ENCODE peak calls at places on chromosomes 13 and 19, in eight cellular contexts. One of them, this sample, is unnamed.

GRCh38 chr19:3369337-3370213 is 3.2 kb downstream of the NFIC start:
- DNase-seq in fibroblast of pulmonary artery: peak; percentile 44
- DNase-seq in osteocyte: no peak
- DNase-seq in BE2C: no peak
- DNase-seq in neural progenitor cell: peak; percentile 57
- DNase-seq in progenitor cell of endocrine pancreas: no peak
- DNase-seq in GM10248: peak; percentile 64
- DNase-seq in cardiac fibroblast: peak; percentile 49
- DNase-seq in this sample: peak; percentile 39

GRCh38 chr13:40983725-40984669 is 35.1 kb downstream of the ELF1 start:
- DNase-seq in fibroblast of pulmonary artery: no peak
- DNase-seq in osteocyte: no peak
- DNase-seq in BE2C: no peak
- DNase-seq in neural progenitor cell: no peak
- DNase-seq in progenitor cell of endocrine pancreas: no peak
- DNase-seq in GM10248: no peak
- DNase-seq in cardiac fibroblast: peak; percentile 4
- DNase-seq in this sample: no peak

GRCh38 chr19:53849237-53849676 is 18.4 kb upstream of the MYADM start:
- DNase-seq in fibroblast of pulmonary artery: peak; percentile 94
- DNase-seq in osteocyte: no peak
- DNase-seq in BE2C: no peak
- DNase-seq in neural progenitor cell: no peak
- DNase-seq in progenitor cell of endocrine pancreas: no peak
- DNase-seq in GM10248: no peak
- DNase-seq in cardiac fibroblast: peak; percentile 77
- DNase-seq in this sample: no peak

GRCh38 chr19:18736415-18737336 is 53.2 kb downstream of the CRTC1 start:
- DNase-seq in fibroblast of pulmonary artery: no peak
- DNase-seq in osteocyte: peak; percentile 80
- DNase-seq in BE2C: peak; percentile 84
- DNase-seq in neural progenitor cell: no peak
- DNase-seq in progenitor cell of endocrine pancreas: no peak
- DNase-seq in GM10248: no peak
- DNase-seq in cardiac fibroblast: no peak
- DNase-seq in this sample: no peak

GRCh38 chr19:24057144-24057543 is 29.8 kb upstream of the ZNF254 start:
- DNase-seq in fibroblast of pulmonary artery: no peak
- DNase-seq in osteocyte: no peak
- DNase-seq in BE2C: no peak
- DNase-seq in neural progenitor cell: no peak
- DNase-seq in progenitor cell of endocrine pancreas: no peak
- DNase-seq in GM10248: no peak
- DNase-seq in cardiac fibroblast: no peak
- DNase-seq in this sample: no peak

GRCh38 chr13:66805657-66806056 is 424.5 kb downstream of the PCDH9 start:
- DNase-seq in fibroblast of pulmonary artery: peak; percentile 92
- DNase-seq in osteocyte: no peak
- DNase-seq in BE2C: no peak
- DNase-seq in neural progenitor cell: no peak
- DNase-seq in progenitor cell of endocrine pancreas: no peak
- DNase-seq in GM10248: no peak
- DNase-seq in cardiac fibroblast: peak; percentile 61
- DNase-seq in this sample: no peak

GRCh38 chr19:35911790-35912189 is 3.7 kb upstream of the TYROBP start:
- DNase-seq in fibroblast of pulmonary artery: no peak
- DNase-seq in osteocyte: no peak
- DNase-seq in BE2C: no peak
- DNase-seq in neural progenitor cell: no peak
- DNase-seq in progenitor cell of endocrine pancreas: no peak
- DNase-seq in GM10248: no peak
- DNase-seq in cardiac fibroblast: no peak
- DNase-seq in this sample: no peak

GRCh38 chr19:52922841-52923781 is at the start of gene ZNF888:
- DNase-seq in fibroblast of pulmonary artery: peak; percentile 82
- DNase-seq in osteocyte: peak; percentile 93
- DNase-seq in BE2C: peak; percentile 83
- DNase-seq in neural progenitor cell: peak; percentile 92
- DNase-seq in progenitor cell of endocrine pancreas: peak; percentile 85
- DNase-seq in GM10248: peak; percentile 92
- DNase-seq in cardiac fibroblast: peak; percentile 81
- DNase-seq in this sample: peak; percentile 88

GRCh38 chr13:45850020-45850613 is 1.4 kb downstream of the SIAH3 start:
- DNase-seq in fibroblast of pulmonary artery: no peak
- DNase-seq in osteocyte: no peak
- DNase-seq in BE2C: no peak
- DNase-seq in neural progenitor cell: peak; percentile 45
- DNase-seq in progenitor cell of endocrine pancreas: no peak
- DNase-seq in GM10248: no peak
- DNase-seq in cardiac fibroblast: no peak
- DNase-seq in this sample: peak; percentile 45

GRCh38 chr13:76887070-76887563 is 912 bp upstream of the KCTD12 start:
- DNase-seq in fibroblast of pulmonary artery: no peak
- DNase-seq in osteocyte: no peak
- DNase-seq in BE2C: peak; percentile 38
- DNase-seq in neural progenitor cell: peak; percentile 48
- DNase-seq in progenitor cell of endocrine pancreas: no peak
- DNase-seq in GM10248: no peak
- DNase-seq in cardiac fibroblast: no peak
- DNase-seq in this sample: peak; percentile 44

GRCh38 chr13:27006519-27007161 is 165.0 kb downstream of the USP12 start:
- DNase-seq in fibroblast of pulmonary artery: peak; percentile 36
- DNase-seq in osteocyte: peak; percentile 69
- DNase-seq in BE2C: peak; percentile 43
- DNase-seq in neural progenitor cell: peak; percentile 43
- DNase-seq in progenitor cell of endocrine pancreas: peak; percentile 43
- DNase-seq in GM10248: no peak
- DNase-seq in cardiac fibroblast: peak; percentile 33
- DNase-seq in this sample: no peak

GRCh38 chr19:47471733-47472457 is at the start of gene SLC8A2:
- DNase-seq in fibroblast of pulmonary artery: peak; percentile 79
- DNase-seq in osteocyte: peak; percentile 90
- DNase-seq in BE2C: peak; percentile 85
- DNase-seq in neural progenitor cell: peak; percentile 97
- DNase-seq in progenitor cell of endocrine pancreas: peak; percentile 77
- DNase-seq in GM10248: peak; percentile 76
- DNase-seq in cardiac fibroblast: peak; percentile 57
- DNase-seq in this sample: peak; percentile 95

GRCh38 chr13:45468676-45469075 is 3.9 kb downstream of the COG3 start:
- DNase-seq in fibroblast of pulmonary artery: no peak
- DNase-seq in osteocyte: no peak
- DNase-seq in BE2C: no peak
- DNase-seq in neural progenitor cell: no peak
- DNase-seq in progenitor cell of endocrine pancreas: no peak
- DNase-seq in GM10248: no peak
- DNase-seq in cardiac fibroblast: peak; percentile 2
- DNase-seq in this sample: no peak

GRCh38 chr19:39411832-39412099 is 703 bp upstream of the PLEKHG2 start:
- DNase-seq in fibroblast of pulmonary artery: peak; percentile 95
- DNase-seq in osteocyte: peak; percentile 95
- DNase-seq in BE2C: peak; percentile 91
- DNase-seq in neural progenitor cell: peak; percentile 93
- DNase-seq in progenitor cell of endocrine pancreas: peak; percentile 71
- DNase-seq in GM10248: peak; percentile 57
- DNase-seq in cardiac fibroblast: peak; percentile 96
- DNase-seq in this sample: peak; percentile 87
- TF ChIP-seq CTCF in fibroblast of pulmonary artery: peak; percentile 91
- TF ChIP-seq CTCF in osteocyte: peak; percentile 97
- TF ChIP-seq CTCF in BE2C: peak; percentile 94
- TF ChIP-seq CTCF in neural progenitor cell: peak; percentile 98
- TF ChIP-seq CTCF in progenitor cell of endocrine pancreas: peak; percentile 90
- TF ChIP-seq CTCF in GM10248: peak; percentile 86
- TF ChIP-seq CTCF in cardiac fibroblast: peak; percentile 93
- TF ChIP-seq CTCF in this sample: peak; percentile 92

DNA sequence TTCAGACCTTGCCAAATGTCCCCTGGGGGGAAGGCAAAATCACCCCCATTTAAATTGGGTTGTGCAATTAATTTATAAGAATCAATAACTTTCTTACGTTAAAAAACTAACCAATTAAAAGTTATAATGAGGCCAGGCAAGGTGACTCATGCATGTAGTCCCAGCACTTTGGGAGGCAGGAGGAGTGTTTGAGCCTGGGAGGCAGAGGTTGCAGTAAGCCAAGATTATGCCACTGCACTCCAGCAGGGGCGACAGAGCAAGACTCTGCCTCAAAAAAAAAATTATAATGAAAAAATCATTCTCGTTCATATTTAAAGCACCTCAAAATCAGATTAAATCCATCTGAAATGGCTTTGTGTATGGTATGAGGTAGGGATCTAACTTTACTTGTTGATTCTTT is 18.4 kb upstream of the SIGLEC14 start:
- DNase-seq in fibroblast of pulmonary artery: no peak
- DNase-seq in osteocyte: no peak
- DNase-seq in BE2C: no peak
- DNase-seq in neural progenitor cell: no peak
- DNase-seq in progenitor cell of endocrine pancreas: no peak
- DNase-seq in GM10248: no peak
- DNase-seq in cardiac fibroblast: peak; percentile 41
- DNase-seq in this sample: no peak
- TF ChIP-seq CTCF in fibroblast of pulmonary artery: peak; percentile 22
- TF ChIP-seq CTCF in osteocyte: no peak
- TF ChIP-seq CTCF in BE2C: no peak
- TF ChIP-seq CTCF in neural progenitor cell: no peak
- TF ChIP-seq CTCF in progenitor cell of endocrine pancreas: peak; percentile 20
- TF ChIP-seq CTCF in GM10248: no peak
- TF ChIP-seq CTCF in cardiac fibroblast: peak; percentile 52
- TF ChIP-seq CTCF in this sample: no peak

DNA sequence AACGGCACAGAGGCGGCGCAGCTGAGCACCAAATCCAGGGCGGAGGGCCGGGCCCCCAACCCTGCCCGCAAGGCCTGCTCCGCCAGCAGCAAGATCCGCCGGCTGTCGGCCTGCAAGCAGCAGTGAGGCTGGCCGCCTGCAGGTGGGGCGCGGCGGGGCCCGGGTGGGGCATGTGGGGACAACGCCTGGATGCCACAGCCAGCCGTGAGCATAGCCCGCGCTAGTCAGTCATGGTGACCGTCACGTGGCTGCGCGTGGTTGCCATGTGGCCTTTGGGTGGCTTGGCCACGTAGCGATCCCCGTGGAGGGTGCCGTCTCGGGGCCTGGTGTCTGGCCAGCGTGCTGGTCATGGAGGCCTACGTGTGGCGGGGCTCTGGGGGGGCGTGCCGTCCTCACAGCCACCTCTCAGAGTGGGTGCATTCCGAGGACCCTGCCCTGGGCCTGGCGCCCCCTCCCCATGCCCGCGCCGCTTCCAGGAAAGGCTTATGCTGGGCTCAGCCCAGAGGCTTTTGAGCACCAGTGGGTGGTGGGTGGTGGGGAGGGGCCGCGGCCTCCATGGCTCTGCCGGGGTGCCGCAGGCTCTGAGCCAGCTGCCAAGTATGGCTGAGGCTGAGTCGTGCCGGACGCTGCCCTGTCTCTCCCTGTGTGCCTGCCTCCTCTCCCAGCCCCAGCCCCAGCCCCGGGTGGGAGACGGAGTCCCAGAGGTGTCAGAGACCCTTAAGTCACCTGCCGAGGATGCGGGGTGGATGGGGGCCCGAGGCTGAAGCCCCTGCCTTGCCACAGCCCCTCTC is 11.1 kb downstream of the CBARP start:
- DNase-seq in fibroblast of pulmonary artery: no peak
- DNase-seq in osteocyte: no peak
- DNase-seq in BE2C: no peak
- DNase-seq in neural progenitor cell: no peak
- DNase-seq in progenitor cell of endocrine pancreas: no peak
- DNase-seq in GM10248: no peak
- DNase-seq in cardiac fibroblast: no peak
- DNase-seq in this sample: no peak
- TF ChIP-seq CTCF in fibroblast of pulmonary artery: no peak
- TF ChIP-seq CTCF in osteocyte: no peak
- TF ChIP-seq CTCF in BE2C: no peak
- TF ChIP-seq CTCF in neural progenitor cell: no peak
- TF ChIP-seq CTCF in progenitor cell of endocrine pancreas: no peak
- TF ChIP-seq CTCF in GM10248: no peak
- TF ChIP-seq CTCF in cardiac fibroblast: no peak
- TF ChIP-seq CTCF in this sample: no peak

DNA sequence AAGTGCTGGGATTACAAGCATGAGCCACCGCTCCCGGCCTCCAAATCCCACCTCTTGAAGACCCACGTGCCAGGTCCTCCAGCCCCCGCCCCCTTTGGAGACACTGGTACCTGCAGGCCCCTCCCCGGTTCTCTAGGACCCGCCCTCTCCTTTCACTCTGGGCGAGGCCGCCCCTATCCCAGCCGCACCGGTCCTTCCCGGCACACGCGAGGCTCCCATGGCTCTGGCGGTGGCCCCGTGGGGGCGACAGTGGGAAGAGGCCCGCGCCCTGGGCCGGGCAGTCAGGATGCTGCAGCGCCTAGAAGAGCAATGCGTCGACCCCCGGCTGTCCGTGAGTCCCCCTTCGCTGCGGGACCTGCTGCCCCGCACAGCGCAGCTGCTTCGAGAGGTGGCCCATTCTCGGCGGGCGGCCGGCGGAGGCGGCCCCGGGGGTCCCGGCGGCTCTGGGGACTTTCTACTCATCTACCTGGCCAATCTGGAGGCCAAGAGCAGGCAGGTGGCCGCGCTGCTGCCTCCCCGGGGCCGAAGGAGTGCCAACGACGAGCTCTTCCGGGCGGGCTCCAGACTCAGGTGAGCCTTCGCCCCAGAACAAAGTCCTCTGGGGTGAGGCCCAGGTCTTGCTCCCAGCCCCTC is at the start of gene CBLC:
- DNase-seq in fibroblast of pulmonary artery: no peak
- DNase-seq in osteocyte: no peak
- DNase-seq in BE2C: peak; percentile 19
- DNase-seq in neural progenitor cell: peak; percentile 89
- DNase-seq in progenitor cell of endocrine pancreas: peak; percentile 76
- DNase-seq in GM10248: peak; percentile 10
- DNase-seq in cardiac fibroblast: no peak
- DNase-seq in this sample: peak; percentile 71
- TF ChIP-seq CTCF in fibroblast of pulmonary artery: no peak
- TF ChIP-seq CTCF in osteocyte: no peak
- TF ChIP-seq CTCF in BE2C: no peak
- TF ChIP-seq CTCF in neural progenitor cell: peak; percentile 35
- TF ChIP-seq CTCF in progenitor cell of endocrine pancreas: peak; percentile 29
- TF ChIP-seq CTCF in GM10248: no peak
- TF ChIP-seq CTCF in cardiac fibroblast: no peak
- TF ChIP-seq CTCF in this sample: no peak

GRCh38 chr19:27974082-27974513 is 1238.9 kb downstream of the UQCRFS1 start:
- DNase-seq in fibroblast of pulmonary artery: peak; percentile 29
- DNase-seq in osteocyte: no peak
- DNase-seq in BE2C: no peak
- DNase-seq in neural progenitor cell: peak; percentile 70
- DNase-seq in progenitor cell of endocrine pancreas: peak; percentile 20
- DNase-seq in GM10248: peak; percentile 18
- DNase-seq in cardiac fibroblast: peak; percentile 45
- DNase-seq in this sample: peak; percentile 54
- TF ChIP-seq CTCF in fibroblast of pulmonary artery: peak; percentile 45
- TF ChIP-seq CTCF in osteocyte: peak; percentile 65
- TF ChIP-seq CTCF in BE2C: no peak
- TF ChIP-seq CTCF in neural progenitor cell: peak; percentile 97
- TF ChIP-seq CTCF in progenitor cell of endocrine pancreas: peak; percentile 93
- TF ChIP-seq CTCF in GM10248: peak; percentile 73
- TF ChIP-seq CTCF in cardiac fibroblast: peak; percentile 65
- TF ChIP-seq CTCF in this sample: peak; percentile 79

DNA sequence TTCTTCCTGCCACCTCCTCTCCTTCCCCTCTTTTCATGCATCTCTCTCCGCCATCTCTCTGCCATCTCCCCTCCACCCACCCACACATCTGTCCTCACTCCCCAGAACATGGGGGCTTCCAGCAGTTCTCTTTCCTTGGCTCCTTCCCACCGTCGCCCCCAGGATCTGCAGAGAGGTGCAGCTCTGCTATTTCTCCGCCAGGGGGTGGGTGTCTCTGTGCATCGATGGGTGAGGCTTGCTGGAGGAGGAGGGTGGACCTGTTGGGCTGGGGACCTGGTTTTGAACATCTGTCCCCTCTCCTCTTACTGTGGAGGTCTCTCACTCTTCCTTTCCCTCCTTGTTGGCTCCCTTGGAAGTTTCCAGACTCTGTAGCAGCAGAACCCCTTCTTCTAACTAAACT is 51.7 kb downstream of the MYH14 start:
- DNase-seq in fibroblast of pulmonary artery: no peak
- DNase-seq in osteocyte: no peak
- DNase-seq in BE2C: no peak
- DNase-seq in neural progenitor cell: no peak
- DNase-seq in progenitor cell of endocrine pancreas: no peak
- DNase-seq in GM10248: no peak
- DNase-seq in cardiac fibroblast: no peak
- DNase-seq in this sample: no peak
- TF ChIP-seq CTCF in fibroblast of pulmonary artery: no peak
- TF ChIP-seq CTCF in osteocyte: no peak
- TF ChIP-seq CTCF in BE2C: peak; percentile 12
- TF ChIP-seq CTCF in neural progenitor cell: peak; percentile 26
- TF ChIP-seq CTCF in progenitor cell of endocrine pancreas: no peak
- TF ChIP-seq CTCF in GM10248: no peak
- TF ChIP-seq CTCF in cardiac fibroblast: peak; percentile 32
- TF ChIP-seq CTCF in this sample: no peak